ENCODE peak calls at places on chromosomes 4 and X, in six cellular contexts. One of them, this sample, is unnamed.

GRCh38 chrX:48910926-48911406 is 480 bp downstream of the SLC35A2 start:
- DNase-seq in heart right ventricle: no peak
- DNase-seq in foreskin fibroblast: no peak
- DNase-seq in Peyer's patch: no peak
- DNase-seq in upper lobe of right lung: no peak
- DNase-seq in neural crest cell: no peak
- DNase-seq in this sample: no peak

GRCh38 chr4:87058272-87059073 is 123.7 kb downstream of the AFF1 start:
- DNase-seq in heart right ventricle: no peak
- DNase-seq in foreskin fibroblast: no peak
- DNase-seq in Peyer's patch: no peak
- DNase-seq in upper lobe of right lung: peak
- DNase-seq in neural crest cell: no peak
- DNase-seq in this sample: peak

GRCh38 chr4:1939664-1940509 is 68.7 kb downstream of the NSD2 start:
- DNase-seq in heart right ventricle: no peak
- DNase-seq in foreskin fibroblast: peak
- DNase-seq in Peyer's patch: no peak
- DNase-seq in upper lobe of right lung: no peak
- DNase-seq in neural crest cell: no peak
- DNase-seq in this sample: no peak

GRCh38 chr4:55184600-55185523 is 59.5 kb upstream of the KDR start:
- DNase-seq in heart right ventricle: no peak
- DNase-seq in foreskin fibroblast: peak
- DNase-seq in Peyer's patch: no peak
- DNase-seq in upper lobe of right lung: no peak
- DNase-seq in neural crest cell: no peak
- DNase-seq in this sample: peak

GRCh38 chrX:7216981-7217587 is 69.1 kb upstream of the PUDP start:
- DNase-seq in heart right ventricle: no peak
- DNase-seq in foreskin fibroblast: no peak
- DNase-seq in Peyer's patch: no peak
- DNase-seq in upper lobe of right lung: no peak
- DNase-seq in neural crest cell: no peak
- DNase-seq in this sample: no peak

GRCh38 chr4:170089743-170090666 is at the start of gene AADAT:
- DNase-seq in heart right ventricle: peak
- DNase-seq in foreskin fibroblast: peak
- DNase-seq in Peyer's patch: peak
- DNase-seq in upper lobe of right lung: peak
- DNase-seq in neural crest cell: peak
- DNase-seq in this sample: peak

GRCh38 chr4:105088110-105088879 is 58.4 kb upstream of the TET2 start:
- DNase-seq in heart right ventricle: peak
- DNase-seq in foreskin fibroblast: peak
- DNase-seq in Peyer's patch: no peak
- DNase-seq in upper lobe of right lung: no peak
- DNase-seq in neural crest cell: no peak
- DNase-seq in this sample: peak

GRCh38 chr4:45350438-45350837 is 624.1 kb upstream of the GNPDA2 start:
- DNase-seq in heart right ventricle: no peak
- DNase-seq in foreskin fibroblast: no peak
- DNase-seq in Peyer's patch: no peak
- DNase-seq in upper lobe of right lung: no peak
- DNase-seq in neural crest cell: no peak
- DNase-seq in this sample: no peak

GRCh38 chr4:109078724-109079123 is 223.7 kb downstream of the COL25A1 start:
- DNase-seq in heart right ventricle: no peak
- DNase-seq in foreskin fibroblast: peak
- DNase-seq in Peyer's patch: no peak
- DNase-seq in upper lobe of right lung: no peak
- DNase-seq in neural crest cell: no peak
- DNase-seq in this sample: no peak

GRCh38 chr4:82678046-82678445 is 116.3 kb upstream of the TMEM150C start:
- DNase-seq in heart right ventricle: no peak
- DNase-seq in foreskin fibroblast: peak
- DNase-seq in Peyer's patch: no peak
- DNase-seq in upper lobe of right lung: no peak
- DNase-seq in neural crest cell: no peak
- DNase-seq in this sample: no peak

GRCh38 chr4:117010695-117011094 is 74.7 kb downstream of the TRAM1L1 start:
- DNase-seq in heart right ventricle: no peak
- DNase-seq in foreskin fibroblast: no peak
- DNase-seq in Peyer's patch: no peak
- DNase-seq in upper lobe of right lung: no peak
- DNase-seq in neural crest cell: no peak
- DNase-seq in this sample: no peak

GRCh38 chr4:3408793-3409330 is 32.9 kb upstream of the HGFAC start:
- DNase-seq in heart right ventricle: no peak
- DNase-seq in foreskin fibroblast: no peak
- DNase-seq in Peyer's patch: peak
- DNase-seq in upper lobe of right lung: peak
- DNase-seq in neural crest cell: no peak
- DNase-seq in this sample: peak

GRCh38 chr4:44869222-44869882 is 143.0 kb upstream of the GNPDA2 start:
- DNase-seq in heart right ventricle: no peak
- DNase-seq in foreskin fibroblast: no peak
- DNase-seq in Peyer's patch: no peak
- DNase-seq in upper lobe of right lung: no peak
- DNase-seq in neural crest cell: no peak
- DNase-seq in this sample: no peak

GRCh38 chrX:149506349-149506748 is 1.2 kb upstream of the IDS start:
- DNase-seq in heart right ventricle: no peak
- DNase-seq in foreskin fibroblast: no peak
- DNase-seq in Peyer's patch: no peak
- DNase-seq in upper lobe of right lung: no peak
- DNase-seq in neural crest cell: no peak
- DNase-seq in this sample: no peak

GRCh38 chrX:73214366-73215094 is at the start of gene NAP1L2:
- DNase-seq in heart right ventricle: peak
- DNase-seq in foreskin fibroblast: no peak
- DNase-seq in Peyer's patch: no peak
- DNase-seq in upper lobe of right lung: peak
- DNase-seq in neural crest cell: peak
- DNase-seq in this sample: no peak

GRCh38 chr4:20017035-20017434 is 234.7 kb upstream of the SLIT2 start:
- DNase-seq in heart right ventricle: no peak
- DNase-seq in foreskin fibroblast: peak
- DNase-seq in Peyer's patch: no peak
- DNase-seq in upper lobe of right lung: no peak
- DNase-seq in neural crest cell: no peak
- DNase-seq in this sample: no peak

GRCh38 chr4:95162867-95163266 is 385.9 kb downstream of the UNC5C start:
- DNase-seq in heart right ventricle: no peak
- DNase-seq in foreskin fibroblast: no peak
- DNase-seq in Peyer's patch: no peak
- DNase-seq in upper lobe of right lung: no peak
- DNase-seq in neural crest cell: no peak
- DNase-seq in this sample: no peak

GRCh38 chr4:153759407-153760226 is at the start of gene RNF175:
- DNase-seq in heart right ventricle: no peak
- DNase-seq in foreskin fibroblast: no peak
- DNase-seq in Peyer's patch: no peak
- DNase-seq in upper lobe of right lung: no peak
- DNase-seq in neural crest cell: no peak
- DNase-seq in this sample: peak

DNA sequence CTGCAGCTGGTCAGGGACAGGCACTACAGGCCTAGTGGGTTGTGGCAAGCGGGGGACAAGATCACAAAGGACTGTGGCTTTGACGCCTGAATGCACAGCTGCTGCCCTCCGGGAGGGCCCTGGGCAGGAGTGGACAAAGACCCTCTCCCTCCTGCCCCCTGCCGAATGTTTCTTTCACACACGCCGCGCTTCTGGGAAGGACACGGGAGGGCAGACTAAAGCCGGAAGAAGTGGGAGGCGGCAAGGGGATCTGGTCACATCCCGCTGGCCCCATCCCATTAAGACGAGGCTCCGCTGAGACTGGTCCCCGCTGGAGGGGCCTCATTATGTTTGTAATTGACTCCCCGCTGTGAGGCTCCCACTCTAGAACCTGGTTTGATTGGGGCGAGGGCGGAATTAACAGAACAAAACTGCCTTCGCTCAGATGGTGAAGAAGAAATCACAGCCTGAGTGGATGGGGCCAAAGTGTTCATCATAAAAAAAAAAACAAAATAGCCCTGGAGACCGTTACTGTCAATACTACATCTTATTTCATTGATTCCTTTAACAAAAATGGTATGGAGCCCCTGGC is 37.8 kb upstream of the PSAPL1 start:
- DNase-seq in heart right ventricle: no peak
- DNase-seq in foreskin fibroblast: no peak
- DNase-seq in Peyer's patch: no peak
- DNase-seq in upper lobe of right lung: no peak
- DNase-seq in neural crest cell: peak
- DNase-seq in this sample: no peak
- TF ChIP-seq CTCF in heart right ventricle: no peak
- TF ChIP-seq CTCF in foreskin fibroblast: no peak
- TF ChIP-seq CTCF in Peyer's patch: no peak
- TF ChIP-seq CTCF in upper lobe of right lung: no peak
- TF ChIP-seq CTCF in neural crest cell: no peak
- TF ChIP-seq CTCF in this sample: no peak

GRCh38 chr4:184983660-184984356 is 34.5 kb upstream of the HELT start:
- DNase-seq in heart right ventricle: peak
- DNase-seq in foreskin fibroblast: peak
- DNase-seq in Peyer's patch: peak
- DNase-seq in upper lobe of right lung: peak
- DNase-seq in neural crest cell: peak
- DNase-seq in this sample: peak
- TF ChIP-seq CTCF in heart right ventricle: peak
- TF ChIP-seq CTCF in foreskin fibroblast: peak
- TF ChIP-seq CTCF in Peyer's patch: peak
- TF ChIP-seq CTCF in upper lobe of right lung: peak
- TF ChIP-seq CTCF in neural crest cell: peak
- TF ChIP-seq CTCF in this sample: peak

DNA sequence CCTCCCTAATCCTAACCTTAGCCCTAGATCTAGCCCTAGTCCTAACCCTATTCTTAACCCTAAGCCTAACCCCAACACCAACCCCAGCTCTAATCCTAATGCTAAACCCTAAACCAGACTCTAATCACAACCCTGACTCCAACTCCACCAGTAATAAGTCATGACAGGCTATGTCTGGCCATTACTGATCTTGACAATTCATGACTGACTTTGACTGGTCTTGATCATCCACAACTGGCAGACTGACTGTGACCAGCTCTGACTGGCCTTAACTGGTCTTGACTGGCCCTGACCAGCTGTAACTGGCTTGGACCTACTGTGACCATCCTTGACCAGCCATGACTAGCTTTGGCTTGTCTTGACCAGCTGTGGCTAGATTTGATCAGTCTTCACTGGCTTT is 68.5 kb downstream of the RLIM start:
- DNase-seq in heart right ventricle: no peak
- DNase-seq in foreskin fibroblast: no peak
- DNase-seq in Peyer's patch: no peak
- DNase-seq in upper lobe of right lung: no peak
- DNase-seq in neural crest cell: no peak
- DNase-seq in this sample: no peak
- TF ChIP-seq CTCF in heart right ventricle: no peak
- TF ChIP-seq CTCF in foreskin fibroblast: no peak
- TF ChIP-seq CTCF in Peyer's patch: no peak
- TF ChIP-seq CTCF in upper lobe of right lung: no peak
- TF ChIP-seq CTCF in neural crest cell: no peak
- TF ChIP-seq CTCF in this sample: no peak

DNA sequence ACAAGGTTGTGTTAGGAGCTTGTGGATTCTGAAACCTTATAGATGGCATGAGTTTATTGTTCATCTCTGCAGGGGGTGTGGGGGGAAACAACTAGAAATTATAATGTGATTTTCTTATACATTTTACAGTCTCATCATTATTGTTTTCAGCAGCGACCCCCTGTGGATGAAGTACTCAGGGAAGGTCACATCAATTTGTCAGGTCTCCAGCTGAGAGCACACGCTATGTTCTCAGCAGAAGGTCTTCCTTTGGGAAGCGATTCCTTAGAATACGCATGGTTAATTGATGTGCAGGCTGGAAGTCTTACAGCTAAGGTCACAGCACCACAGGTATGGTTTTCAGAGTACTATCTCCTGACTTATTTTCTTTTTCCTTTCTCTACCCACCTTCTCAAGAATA is 72.2 kb downstream of the BLTP1 start:
- DNase-seq in heart right ventricle: peak
- DNase-seq in foreskin fibroblast: no peak
- DNase-seq in Peyer's patch: no peak
- DNase-seq in upper lobe of right lung: no peak
- DNase-seq in neural crest cell: peak
- DNase-seq in this sample: no peak
- TF ChIP-seq CTCF in heart right ventricle: no peak
- TF ChIP-seq CTCF in foreskin fibroblast: peak
- TF ChIP-seq CTCF in Peyer's patch: no peak
- TF ChIP-seq CTCF in upper lobe of right lung: peak
- TF ChIP-seq CTCF in neural crest cell: peak
- TF ChIP-seq CTCF in this sample: peak